ENCODE peak calls at places on chromosomes 7 and 10, in eight cellular contexts. O, V, B, P, G, C, A and E are unnamed samples.

GRCh38 chr7:116886550-116887156 is 24.3 kb downstream of the CAPZA2 start:
- DNase-seq in V (no peak), G (no peak), B (no peak), P (no peak), A (no peak), C (no peak), O (no peak), E (no peak)

GRCh38 chr7:77685219-77685618 is 11.0 kb upstream of the RSBN1L start:
- DNase-seq in G (no peak), P (no peak), A (no peak), O (no peak), B (no peak), C (no peak), V (no peak), E (no peak)

GRCh38 chr7:100156331-100157068 is 2.0 kb downstream of the TRAPPC14 start:
- DNase-seq in C (no peak), B (no peak), O (no peak), G (no peak), V (no peak), P (no peak), A (no peak), E (no peak)

GRCh38 chr7:23114854-23115253 is 9.3 kb downstream of the KLHL7 start:
- DNase-seq in A (peak), G (no peak), B (no peak), C (no peak), V (no peak), P (no peak), O (no peak), E (no peak)

GRCh38 chr7:153381275-153382119 is 621.9 kb downstream of the ACTR3B start:
- DNase-seq in G (no peak), C (no peak), A (no peak), O (no peak), V (peak), P (no peak), B (no peak), E (no peak)

GRCh38 chr10:620417-620816 is 69.1 kb downstream of the DIP2C start:
- DNase-seq in G (no peak), P (no peak), O (no peak), A (no peak), V (no peak), B (no peak), C (no peak), E (no peak)

GRCh38 chr7:73436031-73436929 is 2.7 kb downstream of the FZD9 start:
- DNase-seq in G (peak), B (no peak), V (no peak), A (no peak), P (no peak), O (no peak), C (peak), E (no peak)

GRCh38 chr7:40221836-40222235 is 87.0 kb downstream of the SUGCT start:
- DNase-seq in G (peak), P (no peak), C (no peak), V (no peak), B (peak), A (peak), O (peak), E (no peak)

GRCh38 chr7:95434501-95435421 is at the start of gene PON2:
- DNase-seq in A (peak), B (peak), O (peak), P (peak), C (peak), V (peak), G (peak), E (peak)

GRCh38 chr7:151372612-151373265 is 31.1 kb downstream of the NUB1 start:
- DNase-seq in V (peak), G (peak), A (no peak), C (peak), P (no peak), O (no peak), B (no peak), E (no peak)

GRCh38 chr10:103659674-103660363 is 166.3 kb downstream of the NEURL1 start:
- DNase-seq in O (peak), A (peak), C (peak), V (peak), B (peak), P (no peak), G (peak), E (no peak)

GRCh38 chr7:66964391-66964790 is 31.0 kb downstream of the SBDS start:
- DNase-seq in V (no peak), C (no peak), B (peak), P (no peak), A (no peak), O (peak), G (peak), E (no peak)

GRCh38 chr10:51171946-51172345 is 97.7 kb downstream of the PRKG1 start:
- DNase-seq in V (no peak), P (no peak), O (no peak), G (peak), C (no peak), B (peak), A (no peak), E (no peak)

GRCh38 chr7:155316427-155317113 is 18.9 kb downstream of the INSIG1 start:
- DNase-seq in O (no peak), G (peak), A (no peak), P (no peak), C (no peak), B (no peak), V (no peak), E (no peak)

GRCh38 chr7:37342665-37343471 is 105.8 kb downstream of the ELMO1 start:
- DNase-seq in A (no peak), V (no peak), P (no peak), B (no peak), G (no peak), O (no peak), C (no peak), E (peak)

GRCh38 chr10:22620929-22621328 is 93.4 kb downstream of the PIP4K2A start:
- DNase-seq in V (no peak), C (no peak), O (no peak), A (no peak), G (no peak), B (no peak), P (no peak), E (no peak)

GRCh38 chr7:46545790-46546189 is 624.7 kb upstream of the IGFBP3 start:
- DNase-seq in G (peak), B (peak), V (no peak), P (no peak), O (peak), A (peak), C (no peak), E (no peak)

GRCh38 chr10:49235392-49235791 is 47.2 kb upstream of the TMEM273 start:
- DNase-seq in P (no peak), B (no peak), G (no peak), V (no peak), O (no peak), A (no peak), C (no peak), E (no peak)

GRCh38 chr7:71303566-71303965 is 171.6 kb downstream of the GALNT17 start:
- DNase-seq in V (no peak), C (no peak), O (no peak), A (peak), G (peak), P (no peak), B (no peak), E (no peak)